ENCODE peak calls at places on chromosomes 6 and 20, in eight cellular contexts. M is vagina, B is MM.1S, Q is ovary, F is neural progenitor cell, O is psoas muscle, A is IMR-90, E is heart right ventricle. S is an unnamed sample.
A peak's percentile ranks its signal among the peaks of the same experiment; 100 is the strongest.

GRCh38 chr6:39756582-39756981 is 31.4 kb upstream of the KIF6 start:
- DNase-seq in E (no peak), Q (no peak), O (no peak), B (no peak), A (no peak), F (no peak), M (no peak), S (no peak)

GRCh38 chr6:53926505-53926904 is 131.7 kb downstream of the LRRC1 start:
- DNase-seq in Q (no peak), O (no peak), M (no peak), F (no peak), B (no peak), E (no peak), A (peak; percentile 40), S (no peak)

GRCh38 chr6:72418495-72418894 is 203.4 kb upstream of the KCNQ5 start:
- DNase-seq in O (no peak), A (peak; percentile 89), E (no peak), B (no peak), M (no peak), Q (no peak), F (peak; percentile 32), S (no peak)

GRCh38 chr6:157609556-157609955 is 213.5 kb upstream of the SNX9 start:
- DNase-seq in F (no peak), A (no peak), E (no peak), O (no peak), Q (no peak), B (no peak), M (no peak), S (no peak)

GRCh38 chr20:20741067-20742045 is 28.9 kb upstream of the RALGAPA2 start:
- DNase-seq in M (no peak), A (no peak), B (no peak), O (no peak), E (no peak), F (no peak), Q (no peak), S (no peak)

GRCh38 chr20:45229264-45230056 is 8.3 kb downstream of the SEMG2 start:
- DNase-seq in E (no peak), M (no peak), F (peak; percentile 30), Q (no peak), B (peak; percentile 46), O (no peak), A (no peak), S (no peak)

GRCh38 chr6:22785036-22785435 is 215.7 kb downstream of the HDGFL1 start:
- DNase-seq in B (no peak), M (no peak), O (no peak), F (peak; percentile 72), Q (no peak), E (no peak), A (peak; percentile 38), S (no peak)

GRCh38 chr6:2327591-2327990 is 82.2 kb upstream of the GMDS start:
- DNase-seq in M (no peak), F (no peak), A (no peak), Q (no peak), E (no peak), O (no peak), B (no peak), S (no peak)

GRCh38 chr6:10521104-10521808 is at the start of gene GCNT2:
- DNase-seq in M (no peak), E (no peak), A (peak; percentile 23), O (no peak), F (peak; percentile 73), Q (no peak), B (no peak), S (no peak)

GRCh38 chr20:38155811-38156210 is 9.3 kb downstream of the TGM2 start:
- DNase-seq in F (no peak), M (no peak), O (no peak), E (no peak), A (no peak), B (no peak), Q (no peak), S (no peak)

GRCh38 chr20:21228511-21228910 is 74.6 kb upstream of the XRN2 start:
- DNase-seq in B (no peak), O (no peak), E (no peak), A (no peak), Q (no peak), M (no peak), F (no peak), S (no peak)

GRCh38 chr6:81694855-81695254 is 57.6 kb downstream of the TENT5A start:
- DNase-seq in A (no peak), F (no peak), Q (no peak), E (no peak), B (no peak), O (no peak), M (no peak), S (no peak)

GRCh38 chr6:133033263-133033662 is 207.9 kb upstream of the EYA4 start:
- DNase-seq in A (peak; percentile 62), E (no peak), B (no peak), M (no peak), F (no peak), O (no peak), Q (no peak), S (no peak)

GRCh38 chr20:54680872-54681297 is 205.5 kb downstream of the DOK5 start:
- DNase-seq in O (no peak), F (peak; percentile 75), B (peak; percentile 85), A (peak; percentile 35), E (no peak), M (no peak), Q (peak; percentile 34), S (peak; percentile 31)

GRCh38 chr20:63333241-63333836 is 27.8 kb downstream of the CHRNA4 start:
- DNase-seq in Q (no peak), E (no peak), M (no peak), F (no peak), A (no peak), O (peak; percentile 2), B (no peak), S (no peak)

GRCh38 chr6:160534050-160534696 is 129.9 kb downstream of the LPA start:
- DNase-seq in M (no peak), E (peak; percentile 31), F (peak; percentile 70), O (peak; percentile 39), Q (peak; percentile 73), A (peak; percentile 24), B (peak; percentile 7), S (peak; percentile 54)

GRCh38 chr6:143449731-143450452 is 603 bp downstream of the ADAT2 start:
- DNase-seq in B (peak; percentile 26), F (peak; percentile 30), Q (no peak), M (no peak), E (peak; percentile 12), A (peak; percentile 23), O (no peak), S (peak; percentile 22)

GRCh38 chr6:14765106-14765505 is 480.8 kb upstream of the JARID2 start:
- DNase-seq in M (no peak), F (no peak), Q (no peak), B (no peak), E (no peak), O (no peak), A (peak; percentile 44), S (no peak)

GRCh38 chr6:117494283-117494682 is 11.8 kb downstream of the DCBLD1 start:
- DNase-seq in O (no peak), F (no peak), M (no peak), E (no peak), Q (no peak), B (no peak), A (no peak), S (no peak)

GRCh38 chr6:169793408-169793807 is 42.0 kb downstream of the ERMARD start:
- DNase-seq in Q (no peak), A (no peak), M (peak; percentile 25), O (no peak), E (no peak), B (no peak), F (no peak), S (no peak)

GRCh38 chr20:49713779-49714712 is at the start of gene B4GALT5:
- DNase-seq in O (peak; percentile 76), A (peak; percentile 72), M (no peak), B (peak; percentile 73), E (peak; percentile 72), Q (peak; percentile 85), F (peak; percentile 96), S (peak; percentile 78)

GRCh38 chr6:151391021-151391470 is 313 bp downstream of the ZBTB2 start:
- DNase-seq in A (peak; percentile 60), F (peak; percentile 85), B (peak; percentile 55), M (no peak), Q (peak; percentile 90), O (peak; percentile 84), E (peak; percentile 87), S (peak; percentile 66)

GRCh38 chr6:132131777-132132176 is 180.6 kb upstream of the CCN2 start:
- DNase-seq in O (peak; percentile 19), M (no peak), F (peak; percentile 8), E (peak; percentile 61), A (peak; percentile 100), B (no peak), Q (no peak), S (peak; percentile 80)

GRCh38 chr6:124961784-124962611 is at the start of gene RNF217:
- DNase-seq in B (peak; percentile 9), M (no peak), O (peak; percentile 66), A (peak; percentile 76), Q (peak; percentile 87), F (peak; percentile 74), E (peak; percentile 62), S (peak; percentile 69)

GRCh38 chr6:17741507-17741906 is 34.8 kb upstream of the NUP153 start:
- DNase-seq in F (no peak), O (no peak), A (no peak), M (no peak), E (no peak), Q (no peak), B (no peak), S (no peak)

GRCh38 chr6:89386917-89387491 is 25.1 kb downstream of the RRAGD start:
- DNase-seq in Q (no peak), B (no peak), M (no peak), A (no peak), F (no peak), O (no peak), E (no peak), S (no peak)
- H3K4me1 ChIP-seq in Q (no peaks in the 10 kb centered on the region), B (peaks cover 33% of the 10 kb centered on the region), M (peaks cover 5% of the 10 kb centered on the region), A (no peaks in the 10 kb centered on the region), F (peaks cover 4% of the 10 kb centered on the region), O (peaks cover 59% of the 10 kb centered on the region), E (peaks cover 12% of the 10 kb centered on the region), S (no peaks in the 10 kb centered on the region)

DNA sequence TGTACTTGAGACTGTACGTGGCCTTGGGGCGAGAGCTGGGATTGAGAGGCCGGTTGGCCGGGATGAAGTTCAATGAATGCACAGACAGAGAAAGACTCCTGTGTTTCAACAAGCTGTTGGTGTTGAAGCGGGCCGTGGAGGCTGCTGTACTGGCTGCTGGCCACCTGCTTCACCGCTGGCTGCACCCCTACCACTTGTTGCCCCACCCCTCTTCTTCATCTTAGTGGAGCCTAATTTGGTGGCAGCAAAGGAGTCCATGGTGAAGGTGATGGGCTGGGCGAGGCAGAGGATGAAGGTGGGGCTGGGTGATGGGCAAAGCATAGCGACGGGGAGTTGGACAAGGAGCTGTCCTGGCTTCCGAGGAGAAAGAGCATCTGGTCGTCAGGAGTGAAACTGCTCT is 7.2 kb upstream of the ZSCAN9 start:
- DNase-seq in B (no peak), Q (no peak), M (no peak), O (no peak), F (no peak), A (no peak), E (no peak), S (no peak)
- H3K4me3 ChIP-seq in B (no peak overlapping the region), Q (no peak overlapping the region), M (no peak overlapping the region), O (peak overlapping the region; percentile 83), F (no peak overlapping the region), A (no peak overlapping the region), E (peak overlapping the region; percentile 53), S (no peak overlapping the region)

GRCh38 chr20:46406200-46406985 is at the start of gene ELMO2:
- DNase-seq in O (peak; percentile 98), B (peak; percentile 97), M (peak; percentile 98), E (peak; percentile 99), F (peak; percentile 99), Q (peak; percentile 97), A (peak; percentile 95), S (peak; percentile 99)
- TF ChIP-seq CTCF in O (peak; percentile 19), B (no peak), M (peak; percentile 15), E (peak; percentile 32), F (no peak), Q (no peak), A (no peak), S (peak; percentile 35)

GRCh38 chr6:41558033-41558807 is 12.0 kb downstream of the FOXP4 start:
- DNase-seq in E (no peak), O (no peak), F (no peak), M (no peak), A (peak; percentile 18), Q (no peak), B (no peak), S (no peak)
- H3K4me1 ChIP-seq in E (peaks cover 5% of the 10 kb centered on the region), O (peaks cover 24% of the 10 kb centered on the region), F (peaks cover 47% of the 10 kb centered on the region), M (peaks cover 14% of the 10 kb centered on the region), A (no peaks in the 10 kb centered on the region), Q (peaks cover 5% of the 10 kb centered on the region), B (no peaks in the 10 kb centered on the region), S (peaks cover 13% of the 10 kb centered on the region)